ENCODE peak calls at places on chromosome 12, in seven cellular contexts. M is SIG-M5, A is psoas muscle, O is H9, Y is left ventricle myocardium superior, B is cerebellum, Q is AG08396. E is an unnamed sample.

GRCh38 chr12:16603916-16604575 is 1.9 kb downstream of the LMO3 start:
- DNase-seq in M (no peak), A (no peak), O (no peak), Y (no peak), B (no peak), Q (no peak), E (no peak)

GRCh38 chr12:104998423-104999346 is 12.6 kb downstream of the NOPCHAP1 start:
- DNase-seq in M (no peak), A (no peak), O (no peak), Y (peak), B (no peak), Q (no peak), E (no peak)

GRCh38 chr12:127052491-127053232 is 1214.3 kb upstream of the TMEM132C start:
- DNase-seq in M (no peak), A (no peak), O (no peak), Y (no peak), B (no peak), Q (no peak), E (no peak)

GRCh38 chr12:182381-182883 is 31.5 kb downstream of the SLC6A12 start:
- DNase-seq in M (no peak), A (no peak), O (no peak), Y (no peak), B (no peak), Q (peak), E (no peak)

GRCh38 chr12:19802915-19803314 is 363.6 kb downstream of the AEBP2 start:
- DNase-seq in M (no peak), A (no peak), O (no peak), Y (no peak), B (no peak), Q (no peak), E (no peak)

GRCh38 chr12:124705545-124706138 is 138.2 kb upstream of the NCOR2 start:
- DNase-seq in M (no peak), A (no peak), O (no peak), Y (peak), B (no peak), Q (no peak), E (no peak)

GRCh38 chr12:53074290-53074998 is 4.7 kb downstream of the SPRYD3 start:
- DNase-seq in M (no peak), A (peak), O (no peak), Y (no peak), B (no peak), Q (no peak), E (no peak)

GRCh38 chr12:5096241-5096880 is 52.7 kb downstream of the KCNA5 start:
- DNase-seq in M (no peak), A (no peak), O (no peak), Y (no peak), B (peak), Q (peak), E (no peak)

GRCh38 chr12:11576104-11576503 is 73.4 kb upstream of the ETV6 start:
- DNase-seq in M (no peak), A (no peak), O (no peak), Y (no peak), B (no peak), Q (peak), E (no peak)

GRCh38 chr12:10214877-10215267 is 2.2 kb downstream of the GABARAPL1 start:
- DNase-seq in M (no peak), A (no peak), O (no peak), Y (no peak), B (no peak), Q (no peak), E (no peak)

GRCh38 chr12:16515666-16516065 is 90.3 kb downstream of the LMO3 start:
- DNase-seq in M (no peak), A (no peak), O (no peak), Y (no peak), B (no peak), Q (no peak), E (no peak)

GRCh38 chr12:75656650-75657049 is 145.2 kb upstream of the KRR1 start:
- DNase-seq in M (no peak), A (no peak), O (no peak), Y (no peak), B (no peak), Q (peak), E (no peak)

GRCh38 chr12:46916796-46917419 is 91.1 kb upstream of the SLC38A4 start:
- DNase-seq in M (no peak), A (no peak), O (no peak), Y (peak), B (no peak), Q (no peak), E (no peak)

GRCh38 chr12:24012528-24012927 is 63.1 kb upstream of the SOX5 start:
- DNase-seq in M (no peak), A (no peak), O (no peak), Y (no peak), B (no peak), Q (no peak), E (no peak)

GRCh38 chr12:2294651-2295475 is 242.1 kb downstream of the CACNA1C start:
- DNase-seq in M (peak), A (no peak), O (peak), Y (no peak), B (no peak), Q (no peak), E (no peak)

GRCh38 chr12:70671698-70672097 is 34.5 kb upstream of the PTPRB start:
- DNase-seq in M (no peak), A (no peak), O (no peak), Y (no peak), B (no peak), Q (no peak), E (no peak)

GRCh38 chr12:69239286-69239921 is at the start of gene CPSF6:
- DNase-seq in M (peak), A (peak), O (peak), Y (peak), B (peak), Q (peak), E (peak)